ENCODE peak calls at places on chromosomes 7 and 10, in six cellular contexts. B is GM12878, V is sigmoid colon, O is suprapubic skin, F is spleen, M is SK-N-SH. E is an unnamed sample.

GRCh38 chr10:49398986-49399385 is 3.1 kb upstream of the DRGX start:
- DNase-seq in B (no peak), V (no peak), O (no peak), F (no peak), M (no peak), E (no peak)

GRCh38 chr7:41287559-41288335 is 415.1 kb downstream of the INHBA start:
- DNase-seq in B (no peak), V (no peak), O (no peak), F (no peak), M (no peak), E (no peak)

GRCh38 chr7:33210958-33211357 is 81.6 kb downstream of the BBS9 start:
- DNase-seq in B (no peak), V (no peak), O (no peak), F (no peak), M (no peak), E (no peak)

GRCh38 chr7:93578762-93579161 is 4.2 kb upstream of the CALCR start:
- DNase-seq in B (no peak), V (no peak), O (no peak), F (no peak), M (no peak), E (no peak)

GRCh38 chr10:8061274-8062211 is 7.1 kb downstream of the GATA3 start:
- DNase-seq in B (no peak), V (no peak), O (no peak), F (no peak), M (no peak), E (no peak)

GRCh38 chr10:132479024-132479602 is 58.5 kb upstream of the INPP5A start:
- DNase-seq in B (no peak), V (no peak), O (peak; percentile 67), F (no peak), M (no peak), E (no peak)

GRCh38 chr10:79333513-79333912 is 13.8 kb upstream of the PPIF start:
- DNase-seq in B (no peak), V (no peak), O (no peak), F (no peak), M (no peak), E (no peak)

GRCh38 chr10:69239106-69239505 is 19.0 kb downstream of the HKDC1 start:
- DNase-seq in B (no peak), V (no peak), O (no peak), F (peak; percentile 55), M (no peak), E (no peak)

GRCh38 chr7:133854739-133855138 is 272.4 kb upstream of the LRGUK start:
- DNase-seq in B (no peak), V (no peak), O (no peak), F (no peak), M (peak; percentile 68), E (no peak)

GRCh38 chr10:80191589-80192270 is 13.6 kb downstream of the ANXA11 start:
- DNase-seq in B (no peak), V (no peak), O (peak; percentile 72), F (no peak), M (no peak), E (peak; percentile 84)

GRCh38 chr10:33799944-33800323 is 465.5 kb upstream of the NRP1 start:
- DNase-seq in B (no peak), V (no peak), O (no peak), F (no peak), M (no peak), E (no peak)

GRCh38 chr7:129610709-129611245 is 743 bp upstream of the NRF1 start:
- DNase-seq in B (no peak), V (no peak), O (no peak), F (no peak), M (peak; percentile 40), E (no peak)

GRCh38 chr10:77898323-77899079 is 28.1 kb downstream of the DLG5 start:
- DNase-seq in B (no peak), V (no peak), O (no peak), F (no peak), M (peak; percentile 57), E (peak; percentile 77)

GRCh38 chr7:9307131-9307530 is 873.7 kb downstream of the NXPH1 start:
- DNase-seq in B (no peak), V (no peak), O (no peak), F (no peak), M (no peak), E (no peak)

GRCh38 chr7:134298902-134299683 is 17.6 kb downstream of the SLC35B4 start:
- DNase-seq in B (no peak), V (peak; percentile 92), O (no peak), F (no peak), M (peak; percentile 31), E (peak; percentile 60)

GRCh38 chr10:128470302-128470962 is 344.2 kb upstream of the MKI67 start:
- DNase-seq in B (no peak), V (no peak), O (no peak), F (peak; percentile 65), M (no peak), E (no peak)

GRCh38 chr10:52563361-52563760 is 209.2 kb downstream of the MBL2 start:
- DNase-seq in B (no peak), V (no peak), O (no peak), F (no peak), M (no peak), E (no peak)

GRCh38 chr10:33519130-33519860 is 184.8 kb upstream of the NRP1 start:
- DNase-seq in B (no peak), V (no peak), O (no peak), F (no peak), M (no peak), E (no peak)

GRCh38 chr10:109411897-109412296 is 511.4 kb downstream of the XPNPEP1 start:
- DNase-seq in B (no peak), V (peak; percentile 67), O (no peak), F (no peak), M (no peak), E (no peak)

GRCh38 chr10:60098676-60099601 is 192.6 kb upstream of the CCDC6 start:
- DNase-seq in B (no peak), V (no peak), O (no peak), F (no peak), M (peak; percentile 20), E (no peak)

GRCh38 chr7:33589911-33590310 is 315.4 kb upstream of the BMPER start:
- DNase-seq in B (no peak), V (no peak), O (no peak), F (no peak), M (no peak), E (no peak)

GRCh38 chr7:100655908-100656674 is at the start of gene ACTL6B:
- DNase-seq in B (no peak), V (no peak), O (no peak), F (no peak), M (peak; percentile 100), E (peak; percentile 59)

GRCh38 chr7:2309889-2310331 is 4.3 kb downstream of the SNX8 start:
- DNase-seq in B (no peak), V (no peak), O (no peak), F (no peak), M (no peak), E (no peak)

GRCh38 chr7:70463332-70463938 is 668.5 kb upstream of the GALNT17 start:
- DNase-seq in B (no peak), V (no peak), O (no peak), F (no peak), M (no peak), E (no peak)

GRCh38 chr7:49089717-49090116 is 165.4 kb downstream of the CDC14C start:
- DNase-seq in B (no peak), V (no peak), O (no peak), F (no peak), M (no peak), E (no peak)

DNA sequence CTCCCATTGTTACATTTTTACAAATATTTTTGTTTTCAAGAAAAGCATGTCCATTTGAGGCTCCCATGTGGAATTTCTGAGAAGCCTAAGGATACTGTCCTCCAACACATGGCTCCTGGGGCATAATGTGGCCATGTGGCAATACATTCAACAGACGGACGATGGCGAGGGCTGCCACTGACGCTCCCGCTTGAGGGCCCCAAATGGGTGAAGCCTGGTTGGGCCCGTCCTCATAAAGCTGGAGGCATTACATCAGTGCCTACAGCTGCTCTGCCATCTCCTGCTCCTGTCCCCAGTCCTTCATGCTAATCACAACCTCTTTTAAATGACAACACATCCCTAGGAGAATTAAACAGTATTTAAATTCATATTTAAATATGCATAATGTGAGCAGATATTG is 246.8 kb downstream of the TNS3 start:
- DNase-seq in B (no peak), V (no peak), O (peak; percentile 56), F (peak; percentile 54), M (no peak), E (no peak)
- H3K4me3 ChIP-seq in B (no peak overlapping the region), V (no peak overlapping the region), O (no peak overlapping the region), F (no peak overlapping the region), M (no peak overlapping the region), E (no peak overlapping the region)

DNA sequence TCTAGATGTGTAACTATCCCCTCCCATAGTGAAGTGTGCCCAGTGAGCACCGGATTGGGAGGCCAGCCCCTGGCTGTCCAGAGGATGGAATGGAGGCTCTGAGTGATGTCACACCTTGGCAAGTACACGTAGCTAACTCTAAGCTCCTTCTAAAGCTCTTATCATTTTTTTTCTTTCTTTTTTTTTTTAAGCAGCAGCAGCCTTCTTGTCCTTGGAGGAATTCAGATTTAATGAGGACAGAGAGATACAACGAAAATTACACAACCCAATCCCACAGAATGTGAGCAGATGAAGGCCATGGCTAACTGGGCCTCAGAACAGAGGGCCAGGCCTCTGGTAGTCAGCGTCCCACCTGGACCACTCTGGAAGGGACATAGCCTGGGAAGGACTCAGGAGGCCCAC is 11.3 kb downstream of the TNS3 start:
- DNase-seq in B (no peak), V (peak; percentile 88), O (no peak), F (no peak), M (no peak), E (no peak)
- TF ChIP-seq POLR2AphosphoS5 in B (no peak), V (no peak), O (no peak), F (no peak), M (no peak), E (no peak)

GRCh38 chr10:72334832-72335393 is 19.8 kb downstream of the DNAJB12 start:
- DNase-seq in B (peak; percentile 95), V (peak; percentile 93), O (peak; percentile 95), F (peak; percentile 99), M (peak; percentile 56), E (peak; percentile 97)
- TF ChIP-seq CTCF in B (peak; percentile 42), V (no peak), O (no peak), F (peak; percentile 56), M (peak; percentile 16), E (no peak)

DNA sequence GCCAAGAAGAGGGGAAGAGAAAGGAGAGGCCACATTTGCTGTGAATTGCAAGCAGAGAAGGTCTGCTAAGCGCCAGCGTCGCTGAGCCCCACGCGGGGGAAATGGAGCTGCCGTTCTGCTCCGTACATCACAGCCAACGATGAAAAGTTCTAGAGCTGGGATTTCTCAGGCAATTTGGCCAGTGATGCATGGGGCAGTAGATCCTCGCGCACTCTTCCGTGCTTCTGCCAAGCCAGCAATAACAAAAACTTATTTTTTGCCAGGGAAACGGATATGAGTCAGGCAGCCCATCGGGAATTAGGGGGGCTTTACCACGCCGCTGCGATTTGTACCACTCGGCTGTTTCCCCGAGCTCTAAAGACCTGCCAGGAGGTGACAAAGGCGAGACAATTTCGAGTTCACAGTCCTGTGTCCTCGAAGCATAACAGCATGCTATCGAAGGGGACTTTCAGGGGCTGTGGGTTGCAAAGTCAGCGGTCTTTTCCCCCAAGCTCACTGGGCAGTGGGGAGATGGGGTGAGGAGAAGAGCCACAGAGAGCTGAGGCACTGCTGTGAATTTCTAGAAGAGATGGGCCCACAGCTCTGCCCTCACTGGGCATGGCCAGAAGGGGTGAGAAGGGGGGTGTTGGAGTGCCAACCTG is 30.0 kb upstream of the SLF2 start:
- DNase-seq in B (no peak), V (no peak), O (no peak), F (no peak), M (no peak), E (no peak)
- H3K4me3 ChIP-seq in B (no peak overlapping the region), V (no peak overlapping the region), O (no peak overlapping the region), F (no peak overlapping the region), M (no peak overlapping the region), E (no peak overlapping the region)

GRCh38 chr7:106175507-106175906 is 63.4 kb upstream of the SYPL1 start:
- DNase-seq in B (no peak), V (no peak), O (no peak), F (no peak), M (no peak), E (no peak)
- TF ChIP-seq POLR2AphosphoS5 in B (no peak), V (no peak), O (no peak), F (no peak), M (no peak), E (no peak)